ENCODE peak calls at places on chromosomes 2 and 18, in ten cellular contexts. K is AG10803, I is fibroblast of pulmonary artery, Q is GM12865, N is AG04449, H is uterus, C is AG04450, M is A549, A is thyroid gland, J is upper lobe of right lung. T is an unnamed sample.

GRCh38 chr2:149679286-149679685 is 91.7 kb upstream of the MMADHC start:
- DNase-seq in K (peak), I (peak), Q (no peak), N (peak), H (no peak), C (no peak), M (peak), A (no peak), J (no peak), T (peak)

GRCh38 chr2:68767031-68767961 is 32.7 kb downstream of the ARHGAP25 start:
- DNase-seq in K (no peak), I (no peak), Q (peak), N (no peak), H (no peak), C (no peak), M (no peak), A (peak), J (no peak), T (no peak)

GRCh38 chr2:70893186-70893585 is 42.5 kb upstream of the ATP6V1B1 start:
- DNase-seq in K (no peak), I (no peak), Q (no peak), N (no peak), H (no peak), C (no peak), M (no peak), A (no peak), J (no peak), T (no peak)

GRCh38 chr2:24973812-24974211 is 2.1 kb upstream of the DNAJC27 start:
- DNase-seq in K (no peak), I (peak), Q (no peak), N (no peak), H (no peak), C (no peak), M (no peak), A (no peak), J (no peak), T (no peak)

GRCh38 chr2:180006781-180007579 is at the start of gene CWC22:
- DNase-seq in K (peak), I (peak), Q (peak), N (peak), H (peak), C (peak), M (peak), A (peak), J (peak), T (peak)

GRCh38 chr18:21484851-21485636 is 115.5 kb downstream of the ESCO1 start:
- DNase-seq in K (peak), I (peak), Q (no peak), N (no peak), H (no peak), C (no peak), M (no peak), A (no peak), J (no peak), T (no peak)

GRCh38 chr2:155060906-155061305 is 362.4 kb downstream of the KCNJ3 start:
- DNase-seq in K (no peak), I (no peak), Q (no peak), N (no peak), H (no peak), C (no peak), M (no peak), A (no peak), J (no peak), T (no peak)

GRCh38 chr18:51617167-51617566 is 419.7 kb upstream of the MEX3C start:
- DNase-seq in K (no peak), I (peak), Q (peak), N (no peak), H (no peak), C (no peak), M (peak), A (no peak), J (no peak), T (no peak)

GRCh38 chr2:11915650-11916049 is 169.2 kb downstream of the LPIN1 start:
- DNase-seq in K (no peak), I (no peak), Q (no peak), N (no peak), H (no peak), C (no peak), M (no peak), A (no peak), J (no peak), T (no peak)

GRCh38 chr2:65754219-65754618 is 321.8 kb upstream of the SPRED2 start:
- DNase-seq in K (no peak), I (no peak), Q (no peak), N (no peak), H (peak), C (no peak), M (no peak), A (no peak), J (no peak), T (no peak)

GRCh38 chr2:104857262-104858221 is 3.6 kb downstream of the POU3F3 start:
- DNase-seq in K (no peak), I (no peak), Q (peak), N (no peak), H (no peak), C (no peak), M (no peak), A (no peak), J (no peak), T (no peak)

GRCh38 chr2:104859310-104860130 is 5.6 kb downstream of the POU3F3 start:
- DNase-seq in K (no peak), I (no peak), Q (no peak), N (no peak), H (no peak), C (no peak), M (no peak), A (no peak), J (no peak), T (no peak)

GRCh38 chr2:104860141-104860790 is 6.4 kb downstream of the POU3F3 start:
- DNase-seq in K (no peak), I (no peak), Q (no peak), N (no peak), H (no peak), C (no peak), M (no peak), A (no peak), J (no peak), T (no peak)

GRCh38 chr2:104856973-104857261 is 3.0 kb downstream of the POU3F3 start:
- DNase-seq in K (no peak), I (no peak), Q (peak), N (no peak), H (no peak), C (no peak), M (no peak), A (no peak), J (no peak), T (no peak)

GRCh38 chr2:104858325-104858978 is 4.5 kb downstream of the POU3F3 start:
- DNase-seq in K (no peak), I (no peak), Q (no peak), N (no peak), H (no peak), C (no peak), M (no peak), A (no peak), J (no peak), T (no peak)
- H3K4me3 ChIP-seq in K (no peak), I (no peak), Q (no peak), N (no peak), H (no peak), C (no peak), M (no peak), A (no peak), J (no peak), T (no peak)

GRCh38 chr18:79779021-79779699 is 18.6 kb upstream of the KCNG2 start:
- DNase-seq in K (no peak), I (no peak), Q (no peak), N (no peak), H (no peak), C (no peak), M (no peak), A (no peak), J (peak), T (no peak)

GRCh38 chr18:79775441-79776221 is 22.1 kb upstream of the KCNG2 start:
- DNase-seq in K (no peak), I (no peak), Q (no peak), N (no peak), H (no peak), C (no peak), M (no peak), A (no peak), J (peak), T (no peak)

GRCh38 chr18:79774111-79774510 is 23.6 kb upstream of the KCNG2 start:
- DNase-seq in K (no peak), I (no peak), Q (no peak), N (no peak), H (no peak), C (no peak), M (no peak), A (no peak), J (peak), T (no peak)

GRCh38 chr18:79778291-79778791 is 19.4 kb upstream of the KCNG2 start:
- DNase-seq in K (no peak), I (no peak), Q (no peak), N (no peak), H (no peak), C (no peak), M (no peak), A (no peak), J (peak), T (no peak)

DNA sequence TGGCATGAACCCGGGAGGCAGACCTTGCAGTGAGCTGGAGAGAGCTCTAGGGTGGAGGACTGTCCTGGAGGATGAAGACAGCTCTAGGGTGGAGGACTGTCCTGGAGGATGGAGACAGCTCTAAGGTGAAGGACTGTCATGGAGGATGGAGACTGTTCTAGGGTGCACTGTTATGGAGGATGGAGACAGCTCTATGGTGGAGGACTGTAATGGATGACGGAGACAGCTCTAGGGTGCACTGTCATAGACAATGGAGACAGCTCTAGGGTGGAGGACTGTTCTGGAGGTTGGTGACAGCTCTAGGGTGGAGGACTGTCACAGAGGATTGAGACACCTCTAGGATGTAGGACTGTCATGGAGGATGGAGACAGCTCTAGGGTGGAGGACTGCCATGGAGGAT is 21.1 kb upstream of the KCNG2 start:
- DNase-seq in K (no peak), I (no peak), Q (no peak), N (no peak), H (no peak), C (no peak), M (no peak), A (no peak), J (no peak), T (no peak)
- TF ChIP-seq CTCF in K (no peak), I (no peak), Q (no peak), N (no peak), H (no peak), C (no peak), M (no peak), A (no peak), J (no peak), T (no peak)

DNA sequence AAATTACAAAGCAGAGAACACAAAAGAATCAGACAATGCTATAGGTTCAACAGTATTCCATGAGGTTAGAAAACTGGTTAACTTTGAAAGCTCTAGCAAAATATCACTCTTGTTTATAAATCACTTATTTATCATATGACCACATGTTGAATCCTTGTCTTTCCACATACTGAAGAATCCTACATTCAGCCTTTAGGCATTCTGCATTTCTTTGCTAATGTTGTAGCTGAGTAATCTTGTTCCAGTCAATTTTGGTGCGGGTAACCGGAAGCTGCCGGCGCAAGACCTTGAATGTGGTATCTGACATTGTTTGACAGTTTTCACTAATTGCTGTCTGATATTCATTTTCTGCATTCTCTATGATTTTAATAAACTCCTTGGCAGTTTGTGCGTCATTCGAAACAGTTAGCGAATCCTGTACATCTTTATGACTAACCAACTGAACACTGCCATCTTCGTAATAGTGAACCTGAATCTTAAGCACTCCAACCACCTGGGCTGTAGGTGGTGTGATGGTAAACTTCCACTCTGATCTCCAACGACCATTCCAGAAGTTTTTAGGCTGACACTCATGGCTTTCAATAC is 154.1 kb downstream of the BAZ2B start:
- DNase-seq in K (no peak), I (no peak), Q (no peak), N (no peak), H (no peak), C (no peak), M (no peak), A (no peak), J (no peak), T (no peak)
- H3K4me3 ChIP-seq in K (no peak), I (no peak), Q (no peak), N (no peak), H (no peak), C (no peak), M (no peak), A (no peak), J (no peak), T (no peak)

GRCh38 chr18:46320297-46320696 is 216.1 kb downstream of the HAUS1 start:
- DNase-seq in K (no peak), I (no peak), Q (no peak), N (no peak), H (no peak), C (no peak), M (no peak), A (no peak), J (no peak), T (no peak)
- TF ChIP-seq CTCF in K (no peak), I (no peak), Q (peak), N (no peak), H (no peak), C (no peak), M (no peak), A (no peak), J (no peak), T (no peak)

GRCh38 chr2:28360066-28360741 is 32.5 kb upstream of the FOSL2 start:
- DNase-seq in K (no peak), I (no peak), Q (no peak), N (no peak), H (no peak), C (no peak), M (no peak), A (no peak), J (no peak), T (no peak)
- H3K4me3 ChIP-seq in K (no peak), I (no peak), Q (no peak), N (no peak), H (no peak), C (no peak), M (no peak), A (no peak), J (no peak), T (no peak)